ENCODE peak calls at places on chromosome 22, in eight cellular contexts. One of them, this sample, is unnamed.

GRCh38 chr22:23217171-23218052 is 37.1 kb downstream of the BCR start:
- DNase-seq in dorsolateral prefrontal cortex: no peak
- DNase-seq in heart right ventricle: peak
- DNase-seq in Panc1: no peak
- DNase-seq in CD8-positive, alpha-beta T cell: no peak
- DNase-seq in foreskin fibroblast: no peak
- DNase-seq in mucosa of descending colon: no peak
- DNase-seq in body of pancreas: no peak
- DNase-seq in this sample: no peak

GRCh38 chr22:46040471-46041465 is 63.8 kb upstream of the WNT7B start:
- DNase-seq in dorsolateral prefrontal cortex: no peak
- DNase-seq in heart right ventricle: no peak
- DNase-seq in CD8-positive, alpha-beta T cell: no peak
- DNase-seq in foreskin fibroblast: no peak
- DNase-seq in body of pancreas: peak
- DNase-seq in mucosa of descending colon: no peak
- DNase-seq in Panc1: no peak
- DNase-seq in this sample: no peak

GRCh38 chr22:35734517-35734827 is 16.8 kb downstream of the APOL5 start:
- DNase-seq in dorsolateral prefrontal cortex: no peak
- DNase-seq in Panc1: no peak
- DNase-seq in CD8-positive, alpha-beta T cell: no peak
- DNase-seq in body of pancreas: no peak
- DNase-seq in mucosa of descending colon: no peak
- DNase-seq in heart right ventricle: no peak
- DNase-seq in foreskin fibroblast: no peak
- DNase-seq in this sample: no peak

GRCh38 chr22:37274380-37274862 is 7.9 kb upstream of the CYTH4 start:
- DNase-seq in foreskin fibroblast: no peak
- DNase-seq in body of pancreas: no peak
- DNase-seq in dorsolateral prefrontal cortex: no peak
- DNase-seq in mucosa of descending colon: peak
- DNase-seq in Panc1: no peak
- DNase-seq in heart right ventricle: peak
- DNase-seq in CD8-positive, alpha-beta T cell: no peak
- DNase-seq in this sample: no peak

GRCh38 chr22:38062782-38063181 is 5.6 kb downstream of the PICK1 start:
- DNase-seq in CD8-positive, alpha-beta T cell: no peak
- DNase-seq in mucosa of descending colon: no peak
- DNase-seq in heart right ventricle: no peak
- DNase-seq in dorsolateral prefrontal cortex: no peak
- DNase-seq in Panc1: no peak
- DNase-seq in foreskin fibroblast: peak
- DNase-seq in body of pancreas: no peak
- DNase-seq in this sample: no peak

GRCh38 chr22:45731798-45732495 is 60.3 kb downstream of the ATXN10 start:
- DNase-seq in Panc1: no peak
- DNase-seq in mucosa of descending colon: no peak
- DNase-seq in heart right ventricle: no peak
- DNase-seq in body of pancreas: no peak
- DNase-seq in dorsolateral prefrontal cortex: no peak
- DNase-seq in foreskin fibroblast: peak
- DNase-seq in CD8-positive, alpha-beta T cell: no peak
- DNase-seq in this sample: peak

GRCh38 chr22:49588739-49589138 is 238.9 kb downstream of the BRD1 start:
- DNase-seq in mucosa of descending colon: no peak
- DNase-seq in foreskin fibroblast: no peak
- DNase-seq in dorsolateral prefrontal cortex: no peak
- DNase-seq in Panc1: no peak
- DNase-seq in heart right ventricle: no peak
- DNase-seq in body of pancreas: no peak
- DNase-seq in CD8-positive, alpha-beta T cell: no peak
- DNase-seq in this sample: no peak

GRCh38 chr22:23225724-23226496 is 45.6 kb downstream of the BCR start:
- DNase-seq in dorsolateral prefrontal cortex: no peak
- DNase-seq in foreskin fibroblast: peak
- DNase-seq in body of pancreas: no peak
- DNase-seq in CD8-positive, alpha-beta T cell: peak
- DNase-seq in mucosa of descending colon: peak
- DNase-seq in heart right ventricle: peak
- DNase-seq in Panc1: no peak
- DNase-seq in this sample: peak

GRCh38 chr22:47054231-47055072 is 292.0 kb downstream of the TBC1D22A start:
- DNase-seq in dorsolateral prefrontal cortex: no peak
- DNase-seq in foreskin fibroblast: no peak
- DNase-seq in mucosa of descending colon: no peak
- DNase-seq in Panc1: no peak
- DNase-seq in CD8-positive, alpha-beta T cell: no peak
- DNase-seq in body of pancreas: no peak
- DNase-seq in heart right ventricle: no peak
- DNase-seq in this sample: no peak

GRCh38 chr22:46382524-46382923 is 47.0 kb downstream of the TRMU start:
- DNase-seq in heart right ventricle: no peak
- DNase-seq in body of pancreas: no peak
- DNase-seq in Panc1: no peak
- DNase-seq in dorsolateral prefrontal cortex: no peak
- DNase-seq in CD8-positive, alpha-beta T cell: no peak
- DNase-seq in foreskin fibroblast: no peak
- DNase-seq in mucosa of descending colon: no peak
- DNase-seq in this sample: no peak

GRCh38 chr22:47401592-47401898 is 639.1 kb downstream of the TBC1D22A start:
- DNase-seq in dorsolateral prefrontal cortex: no peak
- DNase-seq in heart right ventricle: no peak
- DNase-seq in body of pancreas: no peak
- DNase-seq in Panc1: no peak
- DNase-seq in mucosa of descending colon: no peak
- DNase-seq in CD8-positive, alpha-beta T cell: no peak
- DNase-seq in foreskin fibroblast: no peak
- DNase-seq in this sample: no peak

GRCh38 chr22:50575426-50575941 is 2.7 kb downstream of the CPT1B start:
- DNase-seq in Panc1: no peak
- DNase-seq in CD8-positive, alpha-beta T cell: no peak
- DNase-seq in dorsolateral prefrontal cortex: no peak
- DNase-seq in body of pancreas: no peak
- DNase-seq in mucosa of descending colon: no peak
- DNase-seq in heart right ventricle: no peak
- DNase-seq in foreskin fibroblast: no peak
- DNase-seq in this sample: no peak

GRCh38 chr22:24244144-24244787 is 616 bp downstream of the GGT5 start:
- DNase-seq in heart right ventricle: no peak
- DNase-seq in CD8-positive, alpha-beta T cell: no peak
- DNase-seq in Panc1: no peak
- DNase-seq in mucosa of descending colon: no peak
- DNase-seq in dorsolateral prefrontal cortex: no peak
- DNase-seq in foreskin fibroblast: peak
- DNase-seq in body of pancreas: no peak
- DNase-seq in this sample: peak
- H3K4me3 ChIP-seq in heart right ventricle: peak
- H3K4me3 ChIP-seq in CD8-positive, alpha-beta T cell: no peak
- H3K4me3 ChIP-seq in Panc1: no peak
- H3K4me3 ChIP-seq in mucosa of descending colon: no peak
- H3K4me3 ChIP-seq in dorsolateral prefrontal cortex: no peak
- H3K4me3 ChIP-seq in foreskin fibroblast: no peak
- H3K4me3 ChIP-seq in body of pancreas: no peak
- H3K4me3 ChIP-seq in this sample: peak

GRCh38 chr22:43050995-43051394 is 36.0 kb upstream of the PACSIN2 start:
- DNase-seq in Panc1: no peak
- DNase-seq in mucosa of descending colon: no peak
- DNase-seq in foreskin fibroblast: no peak
- DNase-seq in CD8-positive, alpha-beta T cell: no peak
- DNase-seq in body of pancreas: no peak
- DNase-seq in dorsolateral prefrontal cortex: no peak
- DNase-seq in heart right ventricle: no peak
- DNase-seq in this sample: no peak

GRCh38 chr22:43047605-43048004 is 32.7 kb upstream of the PACSIN2 start:
- DNase-seq in CD8-positive, alpha-beta T cell: no peak
- DNase-seq in Panc1: no peak
- DNase-seq in mucosa of descending colon: no peak
- DNase-seq in foreskin fibroblast: no peak
- DNase-seq in dorsolateral prefrontal cortex: no peak
- DNase-seq in heart right ventricle: no peak
- DNase-seq in body of pancreas: no peak
- DNase-seq in this sample: no peak

GRCh38 chr22:43057641-43058040 is 31.6 kb downstream of the TTLL1 start:
- DNase-seq in body of pancreas: peak
- DNase-seq in dorsolateral prefrontal cortex: no peak
- DNase-seq in CD8-positive, alpha-beta T cell: no peak
- DNase-seq in mucosa of descending colon: no peak
- DNase-seq in foreskin fibroblast: no peak
- DNase-seq in Panc1: no peak
- DNase-seq in heart right ventricle: no peak
- DNase-seq in this sample: no peak

DNA sequence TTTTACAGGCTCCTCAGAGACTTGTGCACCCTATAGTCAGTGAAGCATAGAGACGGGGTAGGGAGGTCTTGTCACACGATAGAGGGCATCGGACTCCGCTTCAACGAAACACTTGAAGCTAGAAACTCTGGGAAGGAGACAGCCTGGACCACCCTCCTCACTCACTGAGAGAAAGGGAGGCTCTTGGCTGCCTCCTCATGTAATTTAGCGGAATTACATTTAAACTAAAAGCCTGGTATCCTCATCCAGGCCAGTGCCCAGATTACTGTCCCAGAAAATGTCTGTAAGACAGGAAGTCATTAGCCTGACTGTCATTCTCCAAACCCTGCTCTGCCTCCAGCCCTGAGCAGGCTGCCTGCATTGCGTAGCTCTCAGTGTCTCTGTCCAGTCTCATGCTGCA is 36.0 kb downstream of the TTLL1 start:
- DNase-seq in Panc1: no peak
- DNase-seq in heart right ventricle: no peak
- DNase-seq in mucosa of descending colon: no peak
- DNase-seq in body of pancreas: no peak
- DNase-seq in foreskin fibroblast: no peak
- DNase-seq in dorsolateral prefrontal cortex: no peak
- DNase-seq in CD8-positive, alpha-beta T cell: no peak
- DNase-seq in this sample: no peak
- TF ChIP-seq CTCF in Panc1: peak
- TF ChIP-seq CTCF in heart right ventricle: no peak
- TF ChIP-seq CTCF in mucosa of descending colon: no peak
- TF ChIP-seq CTCF in body of pancreas: peak
- TF ChIP-seq CTCF in foreskin fibroblast: peak
- TF ChIP-seq CTCF in dorsolateral prefrontal cortex: no peak
- TF ChIP-seq CTCF in CD8-positive, alpha-beta T cell: no peak
- TF ChIP-seq CTCF in this sample: peak

DNA sequence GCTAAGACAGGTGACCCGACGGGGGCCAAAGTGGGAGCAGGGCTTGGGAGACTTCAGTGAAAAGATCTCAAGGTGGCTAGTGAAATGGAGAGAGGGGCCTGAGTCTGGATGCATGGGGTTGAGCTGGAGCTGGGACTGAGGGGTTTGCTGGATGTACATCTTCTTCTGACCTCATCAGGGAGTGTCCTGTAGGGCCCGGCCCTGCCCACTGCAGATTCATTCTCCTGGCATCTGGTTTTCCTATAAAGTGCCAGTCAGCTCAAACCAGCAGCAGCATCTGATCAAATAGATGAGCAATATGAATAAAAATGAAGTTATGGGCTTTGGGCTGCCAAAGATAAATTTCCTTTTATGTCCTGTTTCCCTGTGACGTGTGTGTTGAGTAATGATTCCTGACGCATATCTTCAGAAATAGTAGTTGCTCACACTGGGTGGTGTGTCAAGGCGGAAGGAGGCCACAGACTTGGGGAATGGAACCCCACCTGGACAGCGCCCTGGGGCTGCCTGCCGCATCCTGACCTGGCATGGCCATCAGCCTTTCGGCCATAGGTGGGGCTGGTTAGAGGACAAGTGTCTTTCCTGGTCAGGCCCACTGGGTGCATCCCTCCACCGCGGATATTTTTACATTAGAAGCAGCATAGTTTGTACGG is 135.4 kb downstream of the OSBP2 start:
- DNase-seq in Panc1: peak
- DNase-seq in foreskin fibroblast: peak
- DNase-seq in CD8-positive, alpha-beta T cell: no peak
- DNase-seq in dorsolateral prefrontal cortex: no peak
- DNase-seq in heart right ventricle: no peak
- DNase-seq in body of pancreas: no peak
- DNase-seq in mucosa of descending colon: no peak
- DNase-seq in this sample: peak
- H3K4me3 ChIP-seq in Panc1: no peak
- H3K4me3 ChIP-seq in foreskin fibroblast: no peak
- H3K4me3 ChIP-seq in CD8-positive, alpha-beta T cell: no peak
- H3K4me3 ChIP-seq in dorsolateral prefrontal cortex: no peak
- H3K4me3 ChIP-seq in heart right ventricle: no peak
- H3K4me3 ChIP-seq in body of pancreas: no peak
- H3K4me3 ChIP-seq in mucosa of descending colon: no peak
- H3K4me3 ChIP-seq in this sample: no peak

GRCh38 chr22:27596133-27596905 is 205.2 kb downstream of the MN1 start:
- DNase-seq in heart right ventricle: no peak
- DNase-seq in dorsolateral prefrontal cortex: no peak
- DNase-seq in foreskin fibroblast: no peak
- DNase-seq in Panc1: no peak
- DNase-seq in mucosa of descending colon: no peak
- DNase-seq in body of pancreas: no peak
- DNase-seq in CD8-positive, alpha-beta T cell: no peak
- DNase-seq in this sample: no peak

GRCh38 chr22:27598792-27599191 is 202.8 kb downstream of the MN1 start:
- DNase-seq in foreskin fibroblast: no peak
- DNase-seq in heart right ventricle: no peak
- DNase-seq in dorsolateral prefrontal cortex: no peak
- DNase-seq in body of pancreas: no peak
- DNase-seq in CD8-positive, alpha-beta T cell: no peak
- DNase-seq in Panc1: no peak
- DNase-seq in mucosa of descending colon: no peak
- DNase-seq in this sample: no peak

GRCh38 chr22:27594474-27595134 is 207.0 kb downstream of the MN1 start:
- DNase-seq in mucosa of descending colon: no peak
- DNase-seq in body of pancreas: no peak
- DNase-seq in Panc1: no peak
- DNase-seq in CD8-positive, alpha-beta T cell: no peak
- DNase-seq in dorsolateral prefrontal cortex: no peak
- DNase-seq in heart right ventricle: no peak
- DNase-seq in foreskin fibroblast: no peak
- DNase-seq in this sample: no peak

GRCh38 chr22:27601195-27601594 is 200.4 kb downstream of the MN1 start:
- DNase-seq in body of pancreas: no peak
- DNase-seq in mucosa of descending colon: no peak
- DNase-seq in CD8-positive, alpha-beta T cell: no peak
- DNase-seq in heart right ventricle: no peak
- DNase-seq in foreskin fibroblast: no peak
- DNase-seq in dorsolateral prefrontal cortex: no peak
- DNase-seq in Panc1: no peak
- DNase-seq in this sample: no peak

DNA sequence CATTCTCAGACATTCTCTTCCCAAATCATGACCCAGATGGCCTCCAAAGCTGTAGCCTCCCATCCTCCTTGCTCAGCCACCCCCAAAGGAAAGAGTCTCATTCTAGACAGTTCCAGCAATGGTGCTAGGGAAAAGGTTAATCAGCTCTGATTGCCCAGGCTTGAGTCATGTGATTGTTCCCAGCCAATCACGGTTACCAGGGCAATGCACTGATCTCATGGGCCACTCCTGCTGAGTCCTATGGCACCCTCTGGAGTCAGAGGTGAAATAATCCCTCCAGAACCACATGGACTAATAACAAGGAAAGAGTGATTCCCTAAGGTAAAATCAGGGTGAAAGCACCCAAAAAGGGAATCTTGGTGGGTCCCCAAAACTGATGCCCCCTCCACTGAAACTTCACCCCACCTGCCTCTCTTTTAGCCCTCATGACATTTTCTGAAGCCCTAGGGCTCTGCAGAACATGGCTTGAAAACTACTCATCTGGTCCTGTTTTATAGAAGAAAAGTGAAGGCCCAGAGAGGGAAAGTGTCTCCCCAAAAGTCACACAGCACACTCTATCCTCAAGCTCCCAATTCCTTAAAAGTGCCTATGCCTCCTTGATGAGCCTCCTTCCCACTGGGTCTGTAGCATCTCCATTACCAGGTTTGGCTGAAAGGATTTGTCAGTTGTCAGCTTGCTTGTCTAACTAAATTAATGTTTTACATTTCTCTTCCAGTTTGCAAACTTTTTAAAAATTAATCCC is 203.7 kb downstream of the MN1 start:
- DNase-seq in body of pancreas: peak
- DNase-seq in CD8-positive, alpha-beta T cell: no peak
- DNase-seq in mucosa of descending colon: no peak
- DNase-seq in dorsolateral prefrontal cortex: no peak
- DNase-seq in Panc1: no peak
- DNase-seq in heart right ventricle: no peak
- DNase-seq in foreskin fibroblast: no peak
- DNase-seq in this sample: no peak
- TF ChIP-seq CTCF in body of pancreas: peak
- TF ChIP-seq CTCF in CD8-positive, alpha-beta T cell: no peak
- TF ChIP-seq CTCF in mucosa of descending colon: no peak
- TF ChIP-seq CTCF in dorsolateral prefrontal cortex: no peak
- TF ChIP-seq CTCF in Panc1: no peak
- TF ChIP-seq CTCF in heart right ventricle: no peak
- TF ChIP-seq CTCF in foreskin fibroblast: no peak
- TF ChIP-seq CTCF in this sample: no peak

This sample was measured in astrocyte of the spinal cord.